ENCODE peak calls at places on chromosomes 13 and 19, in six cellular contexts. E is HCT116, O is stomach, T is prostate gland, C is GM12878, I is endothelial cell of umbilical vein. R is an unnamed sample. For H3K4me1, the result is how much of the 10 kb centered on the place peaks cover.

GRCh38 chr13:100040196-100040595 is 48.7 kb upstream of the PCCA start:
- DNase-seq in C (no peak), T (no peak), I (no peak), O (no peak), E (no peak), R (no peak)

GRCh38 chr13:74226791-74227475 is 92.7 kb upstream of the KLF12 start:
- DNase-seq in T (no peak), O (no peak), C (no peak), I (no peak), E (no peak), R (no peak)

GRCh38 chr13:21884965-21885567 is 214.2 kb downstream of the FGF9 start:
- DNase-seq in E (no peak), T (no peak), I (no peak), O (no peak), C (no peak), R (no peak)

GRCh38 chr13:49669735-49670309 is 21.5 kb downstream of the EBPL start:
- DNase-seq in C (no peak), I (peak), O (peak), T (peak), E (peak), R (no peak)

GRCh38 chr19:19670070-19670551 is 1.5 kb downstream of the ZNF101 start:
- DNase-seq in C (no peak), T (no peak), O (no peak), E (no peak), I (no peak), R (no peak)

GRCh38 chr13:44197791-44198770 is 175.5 kb upstream of the SERP2 start:
- DNase-seq in E (no peak), O (no peak), I (no peak), C (peak), T (no peak), R (no peak)

GRCh38 chr19:14022469-14022868 is 5.5 kb upstream of the RLN3 start:
- DNase-seq in O (no peak), E (no peak), I (no peak), C (no peak), T (no peak), R (no peak)

GRCh38 chr13:50421457-50422130 is 406.4 kb downstream of the KCNRG start:
- DNase-seq in C (no peak), T (no peak), O (no peak), E (no peak), I (peak), R (no peak)

GRCh38 chr13:50244913-50245574 is 229.8 kb downstream of the KCNRG start:
- DNase-seq in E (peak), C (peak), O (peak), T (no peak), I (peak), R (no peak)

GRCh38 chr13:110415669-110416068 is 108.6 kb downstream of the COL4A2 start:
- DNase-seq in C (no peak), O (no peak), T (no peak), I (no peak), E (peak), R (no peak)

GRCh38 chr19:35592226-35592625 is 6.3 kb downstream of the PMIS2 start:
- DNase-seq in C (no peak), T (peak), E (peak), I (peak), O (peak), R (no peak)

GRCh38 chr19:39408392-39409206 is 2.0 kb downstream of the ZFP36 start:
- DNase-seq in C (no peak), I (peak), E (peak), O (no peak), T (peak), R (peak)

GRCh38 chr13:20824762-20825161 is 51.0 kb upstream of the EEF1AKMT1 start:
- DNase-seq in O (no peak), T (no peak), E (no peak), C (no peak), I (no peak), R (no peak)

GRCh38 chr13:79393564-79394249 is 12.3 kb downstream of the RBM26 start:
- DNase-seq in E (no peak), C (no peak), I (peak), O (peak), T (no peak), R (peak)

GRCh38 chr13:47168086-47168485 is 271.2 kb upstream of the HTR2A start:
- DNase-seq in O (no peak), C (no peak), E (no peak), I (no peak), T (no peak), R (no peak)

GRCh38 chr19:38744906-38745305 is 632 bp upstream of the CAPN12 start:
- DNase-seq in C (no peak), E (no peak), I (no peak), T (no peak), O (no peak), R (no peak)

GRCh38 chr19:41918653-41919244 is 9.5 kb downstream of the ERFL start:
- DNase-seq in O (no peak), C (no peak), T (no peak), I (no peak), E (no peak), R (no peak)

GRCh38 chr13:109737606-109738005 is 48.8 kb downstream of the IRS2 start:
- DNase-seq in T (no peak), C (no peak), I (no peak), E (no peak), O (no peak), R (no peak)

GRCh38 chr13:27970382-27971235 is 1.5 kb upstream of the CDX2 start:
- DNase-seq in T (no peak), O (peak), E (no peak), I (no peak), C (no peak), R (no peak)

GRCh38 chr19:10766681-10767201 is 48.9 kb downstream of the DNM2 start:
- DNase-seq in T (no peak), C (no peak), O (peak), E (no peak), I (peak), R (no peak)

GRCh38 chr19:47813995-47814328 is 7.8 kb upstream of the CRX start:
- DNase-seq in C (no peak), O (no peak), T (no peak), I (no peak), E (no peak), R (no peak)

GRCh38 chr19:15452111-15453047 is 2.6 kb upstream of the WIZ start:
- DNase-seq in T (peak), C (no peak), O (peak), E (peak), I (peak), R (peak)

GRCh38 chr19:17088552-17088951 is 13.0 kb downstream of the MYO9B start:
- DNase-seq in E (no peak), I (no peak), C (no peak), T (no peak), O (no peak), R (no peak)

DNA sequence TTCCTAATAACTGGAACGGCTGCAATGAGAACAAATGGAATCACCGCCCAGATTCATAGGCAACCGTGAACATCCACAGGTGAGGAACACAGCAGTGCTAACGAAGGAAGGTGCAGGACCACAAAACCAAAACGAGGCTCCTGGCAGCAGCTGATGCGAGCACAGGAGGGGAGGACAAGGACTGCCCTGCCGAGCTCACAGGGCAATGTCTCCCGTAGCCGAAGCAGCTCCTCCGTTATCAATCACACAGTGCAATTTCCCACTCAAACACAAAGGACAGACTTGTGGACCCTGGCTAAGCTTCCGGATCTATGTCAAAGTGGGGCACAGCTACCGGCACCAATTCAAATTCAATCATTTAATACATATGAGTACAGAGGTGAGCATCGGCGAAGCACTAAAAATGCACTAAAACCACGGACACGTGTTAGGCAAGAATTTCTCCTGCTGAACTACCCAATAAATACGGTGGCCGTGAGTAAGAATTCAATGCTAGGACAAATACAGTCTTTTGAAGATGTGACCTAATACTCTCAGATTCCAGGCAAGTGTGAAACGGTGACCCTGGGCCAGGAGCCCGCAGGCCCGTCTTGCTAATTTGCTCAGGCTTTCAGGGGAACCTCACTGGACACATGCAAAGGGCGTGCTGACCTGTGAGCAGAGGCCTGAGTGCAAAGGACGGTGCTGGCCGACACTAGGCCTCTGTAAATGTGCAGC is 70.4 kb downstream of the STK24 start:
- DNase-seq in C (no peak), I (no peak), E (no peak), T (no peak), O (no peak), R (no peak)
- H3K4me1 ChIP-seq in C (half or more), I (half or more), E (under half), T (under half), O (half or more), R (half or more)

GRCh38 chr19:1507763-1508506 is 4.9 kb downstream of the ADAMTSL5 start:
- DNase-seq in E (peak), T (peak), C (peak), I (peak), O (peak), R (peak)
- TF ChIP-seq POLR2AphosphoS5 in E (peak), T (peak), C (no peak), I (no peak), O (peak), R (peak)

DNA sequence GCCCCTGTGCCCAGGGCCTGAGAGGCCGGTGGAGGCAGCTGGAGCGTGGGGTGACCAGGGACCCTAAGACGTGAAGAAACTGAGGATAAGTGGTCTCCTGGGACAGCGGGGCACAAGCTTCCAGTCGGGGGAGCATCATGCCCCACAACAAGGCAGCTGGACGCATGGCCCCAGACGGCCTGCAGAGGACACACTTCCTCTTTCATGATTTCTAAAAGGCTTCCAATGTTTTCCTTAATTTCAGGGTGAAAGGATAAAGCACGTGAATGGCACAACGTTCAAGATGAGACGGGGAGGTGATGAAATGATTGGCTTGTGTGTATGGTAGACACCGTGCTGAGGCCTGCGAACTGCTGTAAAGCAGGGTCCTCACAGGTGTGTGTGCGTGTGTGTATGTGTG is 20.2 kb upstream of the MYDGF start:
- DNase-seq in E (no peak), C (no peak), I (no peak), O (no peak), T (no peak), R (no peak)
- TF ChIP-seq CTCF in E (peak), C (no peak), I (no peak), O (no peak), T (no peak), R (no peak)

GRCh38 chr19:2551864-2552185 is 75.9 kb downstream of the GADD45B start:
- DNase-seq in O (no peak), E (no peak), T (no peak), I (no peak), C (no peak), R (peak)

GRCh38 chr19:2551172-2551863 is 75.4 kb downstream of the GADD45B start:
- DNase-seq in C (no peak), I (no peak), E (no peak), O (no peak), T (no peak), R (no peak)

GRCh38 chr19:2553510-2553909 is 77.6 kb downstream of the GADD45B start:
- DNase-seq in C (no peak), T (no peak), E (no peak), I (no peak), O (no peak), R (no peak)

GRCh38 chr19:2554856-2555255 is 78.9 kb downstream of the GADD45B start:
- DNase-seq in E (peak), C (no peak), O (no peak), T (no peak), I (peak), R (peak)

GRCh38 chr19:2552859-2553258 is 76.9 kb downstream of the GADD45B start:
- DNase-seq in E (no peak), O (no peak), I (peak), T (no peak), C (peak), R (peak)
- H3K4me1 ChIP-seq in E (under half), O (under half), I (under half), T (under half), C (under half), R (half or more)

DNA sequence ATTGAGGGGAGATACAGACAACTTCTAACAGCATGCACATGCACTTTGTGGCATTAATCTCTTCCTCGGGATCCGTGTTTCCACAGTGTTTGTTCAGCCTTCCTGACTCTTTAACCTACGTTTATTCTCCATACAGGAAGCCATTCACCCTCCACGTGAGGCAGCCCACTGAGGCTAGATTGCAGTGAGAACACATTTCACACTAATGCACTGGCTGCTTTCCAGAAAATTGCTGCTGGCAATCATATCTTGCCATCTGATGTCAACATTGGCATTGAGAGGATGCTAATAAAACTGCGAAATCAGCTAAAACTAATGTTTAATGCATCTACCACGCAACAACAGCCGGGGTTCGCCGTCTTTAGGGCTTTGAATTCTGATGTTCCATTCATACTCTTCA is 30.0 kb downstream of the DCLK1 start:
- DNase-seq in C (no peak), E (no peak), O (no peak), T (no peak), I (peak), R (no peak)
- TF ChIP-seq POLR2AphosphoS5 in C (no peak), E (no peak), O (no peak), T (no peak), I (no peak), R (no peak)

GRCh38 chr19:32047788-32048187 is 297.6 kb upstream of the ZNF507 start:
- DNase-seq in I (no peak), E (no peak), O (no peak), T (no peak), C (no peak), R (no peak)
- TF ChIP-seq CTCF in I (no peak), E (no peak), O (no peak), T (no peak), C (no peak), R (no peak)

GRCh38 chr19:31413353-31413752 is 64.1 kb upstream of the TSHZ3 start:
- DNase-seq in I (no peak), E (no peak), T (no peak), O (no peak), C (no peak), R (no peak)
- H3K4me1 ChIP-seq in I (under half), E (under half), T (under half), O (under half), C (under half), R (under half)